ENCODE peak calls at places on chromosomes 4 and X, in five cellular contexts. One of them, this sample, is unnamed.

GRCh38 chr4:79164961-79165610 is 160.8 kb downstream of the NAA11 start:
- DNase-seq in fibroblast of lung: no peak
- DNase-seq in HepG2: no peak
- DNase-seq in neural progenitor cell: no peak
- DNase-seq in HCT116: no peak
- DNase-seq in this sample: no peak

GRCh38 chr4:97412331-97412730 is 730.9 kb downstream of the STPG2 start:
- DNase-seq in fibroblast of lung: no peak
- DNase-seq in HepG2: no peak
- DNase-seq in neural progenitor cell: no peak
- DNase-seq in HCT116: no peak
- DNase-seq in this sample: no peak

GRCh38 chr4:127304356-127304755 is 328.4 kb upstream of the INTU start:
- DNase-seq in fibroblast of lung: peak
- DNase-seq in HepG2: no peak
- DNase-seq in neural progenitor cell: no peak
- DNase-seq in HCT116: no peak
- DNase-seq in this sample: no peak

GRCh38 chr4:175705407-175705806 is 106.7 kb downstream of the GPM6A start:
- DNase-seq in fibroblast of lung: no peak
- DNase-seq in HepG2: no peak
- DNase-seq in neural progenitor cell: peak
- DNase-seq in HCT116: no peak
- DNase-seq in this sample: no peak

GRCh38 chr4:170008376-170008775 is 17.8 kb downstream of the MFAP3L start:
- DNase-seq in fibroblast of lung: no peak
- DNase-seq in HepG2: no peak
- DNase-seq in neural progenitor cell: no peak
- DNase-seq in HCT116: no peak
- DNase-seq in this sample: peak

GRCh38 chr4:138222041-138222440 is 20.1 kb downstream of the SLC7A11 start:
- DNase-seq in fibroblast of lung: peak
- DNase-seq in HepG2: no peak
- DNase-seq in neural progenitor cell: no peak
- DNase-seq in HCT116: no peak
- DNase-seq in this sample: no peak

GRCh38 chr4:1493540-1494287 is 87.5 kb upstream of the NKX1-1 start:
- DNase-seq in fibroblast of lung: no peak
- DNase-seq in HepG2: no peak
- DNase-seq in neural progenitor cell: no peak
- DNase-seq in HCT116: no peak
- DNase-seq in this sample: no peak

GRCh38 chr4:592825-593520 is 16.9 kb upstream of the TMEM271 start:
- DNase-seq in fibroblast of lung: no peak
- DNase-seq in HepG2: no peak
- DNase-seq in neural progenitor cell: no peak
- DNase-seq in HCT116: no peak
- DNase-seq in this sample: no peak

GRCh38 chr4:40482985-40483647 is 146.5 kb downstream of the RBM47 start:
- DNase-seq in fibroblast of lung: no peak
- DNase-seq in HepG2: no peak
- DNase-seq in neural progenitor cell: peak
- DNase-seq in HCT116: no peak
- DNase-seq in this sample: no peak

GRCh38 chr4:16607693-16608092 is 290.8 kb downstream of the LDB2 start:
- DNase-seq in fibroblast of lung: no peak
- DNase-seq in HepG2: no peak
- DNase-seq in neural progenitor cell: no peak
- DNase-seq in HCT116: no peak
- DNase-seq in this sample: no peak

GRCh38 chr4:77001907-77002306 is 52.4 kb downstream of the SEPTIN11 start:
- DNase-seq in fibroblast of lung: peak
- DNase-seq in HepG2: no peak
- DNase-seq in neural progenitor cell: peak
- DNase-seq in HCT116: no peak
- DNase-seq in this sample: no peak

GRCh38 chrX:36575670-36576069 is 432.5 kb upstream of the FAM47C start:
- DNase-seq in fibroblast of lung: no peak
- DNase-seq in HepG2: no peak
- DNase-seq in neural progenitor cell: no peak
- DNase-seq in HCT116: no peak
- DNase-seq in this sample: no peak

GRCh38 chrX:77434949-77435348 is 12.2 kb upstream of the FGF16 start:
- DNase-seq in fibroblast of lung: no peak
- DNase-seq in HepG2: no peak
- DNase-seq in neural progenitor cell: no peak
- DNase-seq in HCT116: no peak
- DNase-seq in this sample: no peak

GRCh38 chr4:184807261-184807660 is 18.5 kb downstream of the ACSL1 start:
- DNase-seq in fibroblast of lung: peak
- DNase-seq in HepG2: no peak
- DNase-seq in neural progenitor cell: no peak
- DNase-seq in HCT116: no peak
- DNase-seq in this sample: no peak

GRCh38 chr4:184805462-184806245 is 20.1 kb downstream of the ACSL1 start:
- DNase-seq in fibroblast of lung: peak
- DNase-seq in HepG2: no peak
- DNase-seq in neural progenitor cell: no peak
- DNase-seq in HCT116: no peak
- DNase-seq in this sample: peak

GRCh38 chr4:184806246-184806550 is 19.6 kb downstream of the ACSL1 start:
- DNase-seq in fibroblast of lung: no peak
- DNase-seq in HepG2: no peak
- DNase-seq in neural progenitor cell: no peak
- DNase-seq in HCT116: no peak
- DNase-seq in this sample: no peak

GRCh38 chr4:184807797-184808718 is 17.7 kb downstream of the ACSL1 start:
- DNase-seq in fibroblast of lung: peak
- DNase-seq in HepG2: peak
- DNase-seq in neural progenitor cell: peak
- DNase-seq in HCT116: no peak
- DNase-seq in this sample: peak

GRCh38 chr4:184806711-184807110 is 19.1 kb downstream of the ACSL1 start:
- DNase-seq in fibroblast of lung: no peak
- DNase-seq in HepG2: no peak
- DNase-seq in neural progenitor cell: no peak
- DNase-seq in HCT116: no peak
- DNase-seq in this sample: no peak
- H3K4me3 ChIP-seq in fibroblast of lung: no peak
- H3K4me3 ChIP-seq in HepG2: no peak
- H3K4me3 ChIP-seq in neural progenitor cell: no peak
- H3K4me3 ChIP-seq in HCT116: no peak
- H3K4me3 ChIP-seq in this sample: no peak

GRCh38 chrX:124328765-124329164 is 3.7 kb upstream of the TEX13D start:
- DNase-seq in fibroblast of lung: no peak
- DNase-seq in HepG2: no peak
- DNase-seq in neural progenitor cell: no peak
- DNase-seq in HCT116: no peak
- DNase-seq in this sample: no peak

DNA sequence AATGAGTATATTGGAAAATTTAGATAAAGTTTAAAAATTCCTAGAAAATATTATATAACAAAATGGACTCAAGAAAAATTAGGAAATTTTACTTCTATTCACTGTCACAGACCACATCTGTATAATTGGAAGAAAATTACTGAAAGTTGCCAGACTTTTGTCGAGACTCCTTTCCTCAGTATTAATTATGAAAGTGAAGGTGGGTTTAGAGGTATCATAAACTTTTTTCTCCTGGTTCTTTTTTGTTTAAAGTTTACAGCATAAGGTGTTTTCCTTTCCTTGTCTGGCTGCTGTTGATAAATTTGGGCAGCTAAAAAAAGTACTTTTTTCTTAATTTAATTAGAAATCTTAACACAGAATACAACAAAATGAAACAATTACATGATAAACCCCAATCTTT is 6.7 kb upstream of the TEX13D start:
- DNase-seq in fibroblast of lung: no peak
- DNase-seq in HepG2: no peak
- DNase-seq in neural progenitor cell: no peak
- DNase-seq in HCT116: no peak
- DNase-seq in this sample: no peak
- H2AFZ ChIP-seq in fibroblast of lung: no peak
- H2AFZ ChIP-seq in HepG2: no peak
- H2AFZ ChIP-seq in neural progenitor cell: no peak
- H2AFZ ChIP-seq in HCT116: no peak
- H2AFZ ChIP-seq in this sample: no peak

DNA sequence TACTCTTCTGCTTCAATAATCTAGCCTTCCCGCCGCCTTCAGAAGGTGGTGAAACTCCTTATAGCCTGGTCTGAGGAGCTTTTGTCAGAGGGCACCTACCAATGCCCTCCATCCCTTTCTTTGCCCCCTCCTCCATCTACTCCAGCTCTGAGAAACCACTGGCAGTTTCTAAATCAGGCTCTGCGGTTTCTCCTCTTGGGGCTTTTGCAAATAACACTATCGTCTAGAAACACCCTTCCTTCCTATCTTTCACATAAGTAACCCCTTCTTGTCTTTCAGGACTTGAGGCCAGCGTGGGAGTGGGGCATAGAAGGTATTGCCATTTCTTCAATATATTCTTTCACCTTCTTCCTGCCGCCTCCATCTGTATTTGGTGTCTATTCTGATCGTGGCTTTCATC is 1.2 kb upstream of the EFHC2 start:
- DNase-seq in fibroblast of lung: no peak
- DNase-seq in HepG2: no peak
- DNase-seq in neural progenitor cell: no peak
- DNase-seq in HCT116: no peak
- DNase-seq in this sample: no peak
- H3K4me3 ChIP-seq in fibroblast of lung: no peak
- H3K4me3 ChIP-seq in HepG2: no peak
- H3K4me3 ChIP-seq in neural progenitor cell: no peak
- H3K4me3 ChIP-seq in HCT116: no peak
- H3K4me3 ChIP-seq in this sample: no peak

GRCh38 chrX:2635366-2635765 is 55.7 kb upstream of the CD99 start:
- DNase-seq in fibroblast of lung: no peak
- DNase-seq in HepG2: no peak
- DNase-seq in neural progenitor cell: no peak
- DNase-seq in HCT116: no peak
- DNase-seq in this sample: no peak
- H2AFZ ChIP-seq in fibroblast of lung: no peak
- H2AFZ ChIP-seq in HepG2: no peak
- H2AFZ ChIP-seq in neural progenitor cell: no peak
- H2AFZ ChIP-seq in HCT116: no peak
- H2AFZ ChIP-seq in this sample: no peak

GRCh38 chr4:165873298-165874071 is 448 bp downstream of the TLL1 start:
- DNase-seq in fibroblast of lung: peak
- DNase-seq in HepG2: peak
- DNase-seq in neural progenitor cell: peak
- DNase-seq in HCT116: no peak
- DNase-seq in this sample: no peak
- H3K4me3 ChIP-seq in fibroblast of lung: peak
- H3K4me3 ChIP-seq in HepG2: peak
- H3K4me3 ChIP-seq in neural progenitor cell: peak
- H3K4me3 ChIP-seq in HCT116: peak
- H3K4me3 ChIP-seq in this sample: peak

GRCh38 chr4:83281326-83281725 is 3.3 kb downstream of the COQ2 start:
- DNase-seq in fibroblast of lung: no peak
- DNase-seq in HepG2: no peak
- DNase-seq in neural progenitor cell: no peak
- DNase-seq in HCT116: no peak
- DNase-seq in this sample: no peak
- H2AFZ ChIP-seq in fibroblast of lung: no peak
- H2AFZ ChIP-seq in HepG2: no peak
- H2AFZ ChIP-seq in neural progenitor cell: no peak
- H2AFZ ChIP-seq in HCT116: no peak
- H2AFZ ChIP-seq in this sample: no peak

DNA sequence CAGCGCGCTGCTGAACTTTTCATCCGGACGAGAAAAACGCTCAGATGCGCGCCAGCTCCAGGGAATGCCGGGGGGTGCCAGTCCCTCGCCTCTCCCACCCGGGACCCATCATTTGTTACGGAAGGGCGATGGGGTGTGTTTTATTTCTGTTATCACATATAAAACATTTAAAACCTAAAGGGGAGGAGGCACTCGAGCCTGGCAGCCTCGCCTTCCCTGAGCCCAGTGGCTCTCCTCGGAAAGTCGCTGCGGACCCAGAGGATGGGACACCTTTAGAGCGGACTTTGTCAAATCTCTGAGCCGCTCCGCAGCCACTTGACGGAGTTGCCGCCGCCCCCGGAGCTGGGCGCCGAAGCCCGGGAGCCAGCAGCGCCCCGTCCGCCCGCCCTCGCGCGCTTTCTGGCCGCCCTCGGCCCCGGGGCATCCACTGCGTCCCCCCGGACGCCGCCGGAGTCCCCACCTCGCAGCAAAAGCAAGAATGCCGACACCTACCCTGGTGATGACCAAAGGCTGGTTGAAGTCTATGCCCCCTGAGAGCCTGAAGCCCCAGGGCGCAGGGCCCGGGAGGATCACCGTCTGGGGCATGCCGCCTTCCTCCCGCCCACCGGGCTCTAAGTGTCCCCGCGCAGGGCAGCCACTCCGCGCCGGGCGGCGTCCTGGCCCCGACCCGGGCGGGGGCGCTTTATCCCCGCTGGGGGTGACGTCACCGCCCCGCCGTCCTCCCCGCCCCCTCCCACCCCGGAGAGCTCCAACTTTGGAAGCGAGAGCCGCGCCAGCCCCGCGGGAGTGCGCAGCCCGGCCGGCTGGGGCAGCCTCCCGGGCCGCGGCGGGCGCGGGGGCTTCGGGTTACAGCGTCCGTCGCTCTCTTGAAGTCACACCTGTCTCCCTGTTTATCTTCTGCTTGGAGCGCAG is at the start of gene PDLIM3:
- DNase-seq in fibroblast of lung: no peak
- DNase-seq in HepG2: peak
- DNase-seq in neural progenitor cell: peak
- DNase-seq in HCT116: peak
- DNase-seq in this sample: peak
- H3K4me3 ChIP-seq in fibroblast of lung: peak
- H3K4me3 ChIP-seq in HepG2: peak
- H3K4me3 ChIP-seq in neural progenitor cell: peak
- H3K4me3 ChIP-seq in HCT116: peak
- H3K4me3 ChIP-seq in this sample: peak

GRCh38 chr4:174218127-174218790 is 65.2 kb downstream of the FBXO8 start:
- DNase-seq in fibroblast of lung: peak
- DNase-seq in HepG2: no peak
- DNase-seq in neural progenitor cell: peak
- DNase-seq in HCT116: no peak
- DNase-seq in this sample: no peak

GRCh38 chr4:174215936-174216699 is 67.3 kb downstream of the FBXO8 start:
- DNase-seq in fibroblast of lung: peak
- DNase-seq in HepG2: no peak
- DNase-seq in neural progenitor cell: peak
- DNase-seq in HCT116: no peak
- DNase-seq in this sample: no peak

GRCh38 chr4:174215055-174215454 is 68.4 kb downstream of the FBXO8 start:
- DNase-seq in fibroblast of lung: peak
- DNase-seq in HepG2: no peak
- DNase-seq in neural progenitor cell: no peak
- DNase-seq in HCT116: no peak
- DNase-seq in this sample: no peak

GRCh38 chr4:174216935-174217272 is 66.6 kb downstream of the FBXO8 start:
- DNase-seq in fibroblast of lung: no peak
- DNase-seq in HepG2: no peak
- DNase-seq in neural progenitor cell: peak
- DNase-seq in HCT116: no peak
- DNase-seq in this sample: no peak

GRCh38 chr4:174217273-174218126 is 66.0 kb downstream of the FBXO8 start:
- DNase-seq in fibroblast of lung: peak
- DNase-seq in HepG2: no peak
- DNase-seq in neural progenitor cell: peak
- DNase-seq in HCT116: no peak
- DNase-seq in this sample: no peak
- H2AFZ ChIP-seq in fibroblast of lung: no peak
- H2AFZ ChIP-seq in HepG2: peak
- H2AFZ ChIP-seq in neural progenitor cell: no peak
- H2AFZ ChIP-seq in HCT116: no peak
- H2AFZ ChIP-seq in this sample: no peak

GRCh38 chrX:130173190-130173895 is 1.6 kb downstream of the RAB33A start:
- DNase-seq in fibroblast of lung: peak
- DNase-seq in HepG2: no peak
- DNase-seq in neural progenitor cell: no peak
- DNase-seq in HCT116: no peak
- DNase-seq in this sample: peak
- H3K4me3 ChIP-seq in fibroblast of lung: peak
- H3K4me3 ChIP-seq in HepG2: no peak
- H3K4me3 ChIP-seq in neural progenitor cell: no peak
- H3K4me3 ChIP-seq in HCT116: no peak
- H3K4me3 ChIP-seq in this sample: peak

This sample was measured in PC-9.